ENCODE peak calls at places on chromosome 13, in four cellular contexts. T is GM23248, J is SK-N-SH, G is PC-3. C is an unnamed sample.

GRCh38 chr13:107734891-107735620 is 480.3 kb downstream of the LIG4 start:
- DNase-seq in J (no peak), G (no peak), T (no peak), C (no peak)

GRCh38 chr13:28059214-28059613 is 41.2 kb downstream of the FLT3 start:
- DNase-seq in T (peak; percentile 45), G (peak; percentile 54), J (peak; percentile 7), C (peak; percentile 42)

GRCh38 chr13:67063036-67063435 is 167.1 kb downstream of the PCDH9 start:
- DNase-seq in J (no peak), T (no peak), G (no peak), C (no peak)

GRCh38 chr13:54965881-54966280 is 1937.3 kb downstream of the OLFM4 start:
- DNase-seq in T (no peak), G (no peak), J (no peak), C (no peak)

GRCh38 chr13:92103673-92104296 is 705.4 kb downstream of the GPC5 start:
- DNase-seq in J (no peak), G (peak; percentile 23), T (no peak), C (no peak)

GRCh38 chr13:20263393-20264044 is 31.4 kb upstream of the GJB6 start:
- DNase-seq in T (no peak), G (no peak), J (no peak), C (no peak)

GRCh38 chr13:41017744-41018582 is 1.2 kb downstream of the ELF1 start:
- DNase-seq in J (no peak), T (no peak), G (peak; percentile 59), C (peak; percentile 66)

GRCh38 chr13:93080587-93080986 is 146.0 kb upstream of the GPC6 start:
- DNase-seq in T (no peak), G (peak; percentile 40), J (no peak), C (no peak)

GRCh38 chr13:59843040-59843439 is 320.7 kb downstream of the DIAPH3 start:
- DNase-seq in J (no peak), T (no peak), G (peak; percentile 68), C (no peak)

GRCh38 chr13:70623260-70623659 is 515.0 kb upstream of the KLHL1 start:
- DNase-seq in G (peak; percentile 56), T (peak; percentile 20), J (peak; percentile 12), C (peak; percentile 9)

DNA sequence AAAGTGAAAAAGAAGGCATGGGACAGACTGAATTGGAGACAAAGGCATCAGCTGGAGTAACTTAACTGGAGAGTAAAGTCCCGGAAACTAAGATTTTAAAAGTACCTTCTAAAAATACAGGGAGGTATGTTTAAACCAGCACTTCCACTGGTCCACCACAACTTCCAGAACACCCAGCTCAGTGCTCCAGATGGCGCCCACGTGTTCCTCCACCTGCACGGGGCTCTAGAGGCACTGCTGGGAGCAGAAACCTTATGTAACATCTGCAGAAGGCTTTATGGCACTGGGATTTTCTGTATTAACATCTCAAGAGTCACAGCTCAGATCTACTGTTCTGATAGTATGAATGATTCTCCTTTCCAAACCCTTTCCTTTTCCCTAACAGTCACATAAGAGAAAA is 252.1 kb downstream of the DCLK1 start:
- DNase-seq in G (no peak), J (no peak), T (no peak), C (no peak)
- H3K9me2 ChIP-seq in G (no peaks in the 10 kb centered on the region), J (no peaks in the 10 kb centered on the region), T (no peaks in the 10 kb centered on the region), C (no peaks in the 10 kb centered on the region)

GRCh38 chr13:99385940-99386339 is 78.7 kb upstream of the GPR183 start:
- DNase-seq in T (no peak), G (no peak), J (no peak), C (no peak)

GRCh38 chr13:99386911-99387788 is 80.0 kb upstream of the GPR183 start:
- DNase-seq in G (peak; percentile 55), T (peak; percentile 36), J (peak; percentile 58), C (peak; percentile 72)

GRCh38 chr13:99385161-99385560 is 78.0 kb upstream of the GPR183 start:
- DNase-seq in J (no peak), T (no peak), G (no peak), C (no peak)

GRCh38 chr13:99388334-99388923 is 81.2 kb upstream of the GPR183 start:
- DNase-seq in T (no peak), G (no peak), J (no peak), C (no peak)

GRCh38 chr13:99386495-99386894 is 79.3 kb upstream of the GPR183 start:
- DNase-seq in G (no peak), J (no peak), T (no peak), C (no peak)
- TF ChIP-seq EZH2phosphoT487 in G (no peak), J (no peak), T (no peak), C (no peak)

GRCh38 chr13:44293908-44294735 is 79.5 kb upstream of the SERP2 start:
- DNase-seq in J (no peak), G (no peak), T (peak; percentile 50), C (no peak)

GRCh38 chr13:44294868-44295267 is 78.8 kb upstream of the SERP2 start:
- DNase-seq in T (no peak), G (no peak), J (no peak), C (no peak)

GRCh38 chr13:44296856-44297255 is 76.8 kb upstream of the SERP2 start:
- DNase-seq in T (no peak), G (no peak), J (no peak), C (no peak)

GRCh38 chr13:44292545-44292944 is 81.1 kb upstream of the SERP2 start:
- DNase-seq in G (no peak), T (peak; percentile 21), J (no peak), C (no peak)

GRCh38 chr13:44293354-44293753 is 80.3 kb upstream of the SERP2 start:
- DNase-seq in G (no peak), J (no peak), T (no peak), C (no peak)
- H3K27ac ChIP-seq in G (no peak overlapping the region), J (peak overlapping the region; percentile 67), T (no peak overlapping the region), C (no peak overlapping the region)

DNA sequence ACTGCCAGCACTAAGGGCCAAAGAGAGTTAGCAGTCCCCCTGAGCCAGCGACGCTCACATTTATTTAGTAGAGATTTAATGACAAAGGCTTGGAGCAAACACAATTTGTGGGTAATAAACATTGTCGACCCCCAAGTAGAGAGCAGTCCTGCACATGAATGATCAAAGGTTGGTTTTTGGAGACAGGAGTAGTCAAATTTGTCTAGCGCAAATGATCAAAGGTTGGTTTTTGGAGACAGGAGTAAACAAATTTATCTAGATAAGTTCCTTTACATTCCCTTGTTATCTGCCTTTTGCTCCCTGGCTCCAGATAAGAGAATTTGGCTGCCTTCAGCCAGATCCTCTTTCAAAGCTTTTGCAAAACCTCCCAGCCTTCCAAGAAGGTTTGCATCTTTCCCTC is 26.9 kb downstream of the METTL21C start:
- DNase-seq in T (no peak), J (no peak), G (no peak), C (no peak)
- H3K9me2 ChIP-seq in T (no peaks in the 10 kb centered on the region), J (no peaks in the 10 kb centered on the region), G (no peaks in the 10 kb centered on the region), C (no peaks in the 10 kb centered on the region)

GRCh38 chr13:48849515-48849914 is 126.2 kb upstream of the FNDC3A start:
- DNase-seq in T (no peak), G (no peak), J (no peak), C (no peak)

GRCh38 chr13:48852911-48853310 is 122.8 kb upstream of the FNDC3A start:
- DNase-seq in G (no peak), T (no peak), J (no peak), C (no peak)

GRCh38 chr13:48851707-48852106 is 124.0 kb upstream of the FNDC3A start:
- DNase-seq in J (no peak), T (no peak), G (no peak), C (no peak)

GRCh38 chr13:48857576-48857975 is 118.1 kb upstream of the FNDC3A start:
- DNase-seq in G (no peak), J (no peak), T (no peak), C (no peak)

GRCh38 chr13:48853381-48854102 is 122.2 kb upstream of the FNDC3A start:
- DNase-seq in T (peak; percentile 20), J (no peak), G (no peak), C (no peak)
- TF ChIP-seq EZH2phosphoT487 in T (no peak), J (no peak), G (no peak), C (no peak)

DNA sequence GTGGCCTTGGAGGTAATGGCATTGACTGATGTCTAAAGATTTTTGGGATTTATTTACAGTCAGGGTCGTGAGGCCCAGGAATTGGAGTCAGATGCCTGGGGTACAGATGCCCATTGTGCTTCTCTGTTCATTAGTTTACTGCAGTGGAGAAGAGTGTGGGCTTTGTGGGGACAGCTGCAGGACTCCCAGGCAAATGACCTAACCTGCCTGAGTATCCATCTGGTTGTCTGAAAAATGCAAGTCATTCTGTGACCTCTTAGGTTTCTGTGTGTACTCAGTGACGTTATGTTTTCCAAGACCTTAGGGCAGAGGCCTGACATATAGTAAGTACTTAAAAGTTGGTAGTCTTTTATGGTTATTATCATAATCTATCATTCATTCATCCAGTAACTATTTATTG is 60.5 kb downstream of the SPATA13 start:
- DNase-seq in T (no peak), J (no peak), G (peak; percentile 46), C (no peak)
- H3K27ac ChIP-seq in T (no peak overlapping the region), J (no peak overlapping the region), G (peak overlapping the region; percentile 71), C (no peak overlapping the region)

DNA sequence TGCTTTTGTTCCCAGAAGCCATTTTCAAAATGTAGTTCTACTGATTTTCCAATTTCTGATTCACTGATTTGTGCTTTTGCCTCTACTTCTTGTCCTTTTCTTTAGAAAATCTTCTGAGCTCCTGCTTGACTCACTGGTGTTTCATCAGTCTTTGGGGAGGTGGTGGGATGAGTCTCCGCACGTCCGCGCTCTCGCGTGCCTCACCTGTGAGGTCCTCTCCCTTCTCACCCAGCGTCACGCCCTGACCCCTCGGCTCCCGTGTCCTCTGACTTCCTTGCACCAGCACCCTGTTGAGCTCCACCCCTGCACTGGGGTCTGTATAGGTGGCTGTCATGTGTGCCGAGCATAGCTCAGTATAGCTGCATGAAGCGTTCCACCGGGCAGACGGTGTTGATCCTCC is 52.7 kb upstream of the MCF2L start:
- DNase-seq in J (no peak), G (no peak), T (no peak), C (no peak)
- H3K9me2 ChIP-seq in J (no peaks in the 10 kb centered on the region), G (no peaks in the 10 kb centered on the region), T (no peaks in the 10 kb centered on the region), C (no peaks in the 10 kb centered on the region)